ENCODE peak calls at places on chromosome 1, in ten cellular contexts. E is HuH-7.5; A is AML-193; S is neural crest cell; T is GM12891; Z is lower leg skin; H is NCI-H2171; U is GM12865; O is psoas muscle; G is activated CD4-positive, alpha-beta T cell treated with anti-CD3 and anti-CD28 coated beads, Interleukin-2, amount 50 U/mL, for 1 hour. I is an unnamed sample.

GRCh38 chr1:93578433-93578830 is 103.2 kb downstream of the BCAR3 start:
- DNase-seq in E (no peak), A (no peak), S (no peak), T (no peak), Z (no peak), H (no peak), U (no peak), O (no peak), G (no peak), I (no peak)

GRCh38 chr1:247448107-247448778 is 9.7 kb downstream of the OR2B11 start:
- DNase-seq in E (no peak), A (no peak), S (peak), T (no peak), Z (peak), H (peak), U (peak), O (peak), G (peak), I (peak)

GRCh38 chr1:50148142-50148923 is 39.6 kb downstream of the ELAVL4 start:
- DNase-seq in E (no peak), A (no peak), S (no peak), T (no peak), Z (no peak), H (no peak), U (no peak), O (no peak), G (no peak), I (no peak)

GRCh38 chr1:200015811-200016210 is 11.7 kb upstream of the NR5A2 start:
- DNase-seq in E (no peak), A (no peak), S (no peak), T (no peak), Z (no peak), H (no peak), U (no peak), O (no peak), G (no peak), I (no peak)

GRCh38 chr1:56452027-56453011 is 127.0 kb downstream of the PLPP3 start:
- DNase-seq in E (no peak), A (no peak), S (no peak), T (no peak), Z (no peak), H (no peak), U (no peak), O (no peak), G (no peak), I (no peak)

GRCh38 chr1:201228011-201228983 is 37.7 kb downstream of the IGFN1 start:
- DNase-seq in E (no peak), A (no peak), S (no peak), T (no peak), Z (peak), H (no peak), U (no peak), O (no peak), G (no peak), I (no peak)

GRCh38 chr1:228381336-228381735 is 25.3 kb downstream of the TRIM11 start:
- DNase-seq in E (no peak), A (no peak), S (no peak), T (no peak), Z (no peak), H (no peak), U (no peak), O (no peak), G (no peak), I (no peak)

GRCh38 chr1:87333692-87334347 is 5.1 kb downstream of the LMO4 start:
- DNase-seq in E (no peak), A (no peak), S (no peak), T (no peak), Z (no peak), H (no peak), U (peak), O (no peak), G (no peak), I (no peak)

GRCh38 chr1:56139786-56140185 is 439.6 kb downstream of the PLPP3 start:
- DNase-seq in E (no peak), A (no peak), S (no peak), T (no peak), Z (no peak), H (no peak), U (no peak), O (no peak), G (no peak), I (no peak)